ENCODE peak calls at places on chromosome 5, in six cellular contexts. V, L, U, H, F and R are unnamed samples.
A peak's percentile ranks its signal among the peaks of the same experiment; 100 is the strongest.

GRCh38 chr5:145499483-145499882 is 335.7 kb downstream of the PRELID2 start:
- DNase-seq in V (no peak), L (peak; percentile 29), U (no peak), H (no peak), F (peak; percentile 69), R (no peak)

GRCh38 chr5:113090336-113091106 is 113.9 kb downstream of the DCP2 start:
- DNase-seq in V (no peak), L (peak; percentile 37), U (no peak), H (no peak), F (peak; percentile 16), R (peak; percentile 38)

GRCh38 chr5:135930029-135930948 is 24.5 kb downstream of the LECT2 start:
- DNase-seq in V (no peak), L (peak; percentile 4), U (no peak), H (no peak), F (no peak), R (no peak)

GRCh38 chr5:151772029-151772867 is 494 bp downstream of the G3BP1 start:
- DNase-seq in V (peak; percentile 32), L (peak; percentile 32), U (peak; percentile 51), H (no peak), F (peak; percentile 45), R (no peak)

GRCh38 chr5:132180134-132180745 is 47.4 kb downstream of the P4HA2 start:
- DNase-seq in V (peak; percentile 66), L (peak; percentile 70), U (peak; percentile 25), H (no peak), F (peak; percentile 75), R (peak; percentile 82)

GRCh38 chr5:106874974-106875373 is 795.8 kb downstream of the EFNA5 start:
- DNase-seq in V (no peak), L (no peak), U (no peak), H (no peak), F (no peak), R (no peak)

GRCh38 chr5:52077941-52078825 is 694.9 kb downstream of the ISL1 start:
- DNase-seq in V (no peak), L (no peak), U (no peak), H (no peak), F (no peak), R (no peak)

GRCh38 chr5:75331-76320 is 16.3 kb upstream of the PLEKHG4B start:
- DNase-seq in V (no peak), L (no peak), U (no peak), H (no peak), F (no peak), R (no peak)

GRCh38 chr5:52987711-52988329 is 1.3 kb upstream of the ITGA2 start:
- DNase-seq in V (no peak), L (peak; percentile 89), U (no peak), H (no peak), F (peak; percentile 62), R (peak; percentile 74)

GRCh38 chr5:174436805-174437204 is 287.6 kb upstream of the MSX2 start:
- DNase-seq in V (no peak), L (no peak), U (no peak), H (no peak), F (no peak), R (no peak)

GRCh38 chr5:144308211-144308610 is 137.5 kb downstream of the KCTD16 start:
- DNase-seq in V (no peak), L (no peak), U (no peak), H (no peak), F (no peak), R (no peak)

GRCh38 chr5:181219262-181220177 is 3.6 kb upstream of the TRIM41 start:
- DNase-seq in V (no peak), L (no peak), U (no peak), H (no peak), F (no peak), R (no peak)

GRCh38 chr5:137470111-137470920 is 28.8 kb downstream of the SPOCK1 start:
- DNase-seq in V (no peak), L (peak; percentile 99), U (no peak), H (no peak), F (peak; percentile 99), R (peak; percentile 97)

GRCh38 chr5:57094753-57095683 is 78.8 kb upstream of the GPBP1 start:
- DNase-seq in V (no peak), L (no peak), U (no peak), H (no peak), F (peak; percentile 25), R (no peak)

GRCh38 chr5:67206381-67207328 is 10.1 kb upstream of the CD180 start:
- DNase-seq in V (peak; percentile 97), L (peak; percentile 98), U (no peak), H (peak; percentile 74), F (no peak), R (peak; percentile 98)

GRCh38 chr5:55934117-55934613 is 60.6 kb downstream of the IL6ST start:
- DNase-seq in V (no peak), L (peak; percentile 14), U (no peak), H (no peak), F (no peak), R (no peak)

GRCh38 chr5:107331882-107332281 is 338.9 kb downstream of the EFNA5 start:
- DNase-seq in V (no peak), L (peak; percentile 17), U (no peak), H (no peak), F (no peak), R (no peak)

GRCh38 chr5:15748266-15748665 is 248.3 kb downstream of the FBXL7 start:
- DNase-seq in V (no peak), L (no peak), U (no peak), H (no peak), F (no peak), R (no peak)

GRCh38 chr5:77266291-77266690 is 55.8 kb downstream of the PDE8B start:
- DNase-seq in V (no peak), L (peak; percentile 33), U (no peak), H (no peak), F (peak; percentile 76), R (peak; percentile 10)

GRCh38 chr5:174323878-174324281 is 278.4 kb downstream of the NSG2 start:
- DNase-seq in V (peak; percentile 69), L (peak; percentile 75), U (peak; percentile 62), H (no peak), F (peak; percentile 58), R (peak; percentile 92)

GRCh38 chr5:95984287-95984938 is 22.8 kb upstream of the ELL2 start:
- DNase-seq in V (no peak), L (peak; percentile 78), U (no peak), H (no peak), F (peak; percentile 75), R (peak; percentile 13)

GRCh38 chr5:138935466-138935865 is 60.3 kb upstream of the LRRTM2 start:
- DNase-seq in V (no peak), L (no peak), U (no peak), H (no peak), F (no peak), R (no peak)

GRCh38 chr5:152688561-152689274 is 283.6 kb upstream of the NMUR2 start:
- DNase-seq in V (no peak), L (peak; percentile 99), U (peak; percentile 3), H (no peak), F (peak; percentile 55), R (peak; percentile 97)

GRCh38 chr5:3389471-3390026 is 206.1 kb upstream of the IRX1 start:
- DNase-seq in V (no peak), L (no peak), U (peak; percentile 42), H (no peak), F (no peak), R (no peak)